ENCODE peak calls at places on chromosomes 7 and 10, in four cellular contexts. I, B, J and M are unnamed samples.
A peak's percentile ranks its signal among the peaks of the same experiment; 100 is the strongest.

GRCh38 chr10:79112898-79113431 is 44.2 kb downstream of the ZMIZ1 start:
- DNase-seq in B (peak; percentile 56), I (peak; percentile 58), J (peak; percentile 59), M (no peak)

GRCh38 chr7:27181795-27182275 is 3.2 kb downstream of the HOXA11 start:
- DNase-seq in B (no peak), J (peak; percentile 25), I (no peak), M (no peak)

GRCh38 chr10:49037187-49037586 is 78.1 kb downstream of the VSTM4 start:
- DNase-seq in I (no peak), J (no peak), B (no peak), M (no peak)

GRCh38 chr7:150955519-150956394 is 22.4 kb downstream of the KCNH2 start:
- DNase-seq in I (peak; percentile 40), B (peak; percentile 86), J (peak; percentile 95), M (no peak)

GRCh38 chr7:102049765-102050164 is 232.3 kb downstream of the CUX1 start:
- DNase-seq in J (no peak), I (no peak), B (no peak), M (no peak)

GRCh38 chr10:72753760-72754231 is 61.9 kb downstream of the MCU start:
- DNase-seq in I (no peak), J (no peak), B (no peak), M (no peak)

GRCh38 chr10:23114228-23114850 is 19.0 kb downstream of the MSRB2 start:
- DNase-seq in J (no peak), B (no peak), I (no peak), M (no peak)

GRCh38 chr10:133016493-133017202 is 71.1 kb upstream of the ADGRA1 start:
- DNase-seq in I (no peak), B (no peak), J (no peak), M (no peak)

GRCh38 chr10:29067161-29067560 is 221.7 kb upstream of the LYZL1 start:
- DNase-seq in J (no peak), B (peak; percentile 63), I (no peak), M (no peak)

GRCh38 chr10:119541459-119542356 is 811 bp downstream of the RGS10 start:
- DNase-seq in J (peak; percentile 58), I (no peak), B (no peak), M (no peak)

GRCh38 chr10:48945441-48946143 is 6.0 kb upstream of the LRRC18 start:
- DNase-seq in I (no peak), J (no peak), B (no peak), M (no peak)

GRCh38 chr10:94343159-94343558 is 19.6 kb downstream of the NOC3L start:
- DNase-seq in B (no peak), I (peak; percentile 13), J (no peak), M (no peak)

GRCh38 chr10:113665806-113666354 is 2.0 kb upstream of the NRAP start:
- DNase-seq in B (no peak), I (peak; percentile 66), J (peak; percentile 22), M (peak; percentile 67)

GRCh38 chr10:29627201-29628105 is 7.3 kb downstream of the SVIL start:
- DNase-seq in I (peak; percentile 60), J (no peak), B (no peak), M (no peak)

GRCh38 chr7:27160546-27161213 is 4.2 kb upstream of the HOXA7 start:
- DNase-seq in J (peak; percentile 95), B (peak; percentile 86), I (peak; percentile 84), M (no peak)

GRCh38 chr10:6197274-6197673 is 5.5 kb upstream of the PFKFB3 start:
- DNase-seq in B (no peak), J (no peak), I (peak; percentile 27), M (no peak)

GRCh38 chr7:76051840-76052239 is 3.9 kb downstream of the MDH2 start:
- DNase-seq in I (no peak), J (no peak), B (no peak), M (no peak)

GRCh38 chr10:6018422-6018821 is 41.1 kb upstream of the IL15RA start:
- DNase-seq in J (no peak), I (peak; percentile 31), B (no peak), M (no peak)

GRCh38 chr7:4833176-4833575 is 28.7 kb downstream of the PAPOLB start:
- DNase-seq in J (no peak), B (no peak), I (no peak), M (no peak)

GRCh38 chr7:83001362-83002040 is 161.2 kb downstream of the PCLO start:
- DNase-seq in J (no peak), B (no peak), I (peak; percentile 1), M (no peak)

GRCh38 chr10:106513328-106513727 is 651.2 kb downstream of the SORCS1 start:
- DNase-seq in J (no peak), B (no peak), I (no peak), M (no peak)

GRCh38 chr7:130356760-130357611 is 12.4 kb downstream of the CPA5 start:
- DNase-seq in J (no peak), B (no peak), I (peak; percentile 85), M (no peak)

GRCh38 chr10:110363572-110364411 is 59.1 kb upstream of the SMNDC1 start:
- DNase-seq in I (no peak), J (no peak), B (no peak), M (no peak)

GRCh38 chr7:17849504-17849903 is 90.8 kb downstream of the SNX13 start:
- DNase-seq in J (no peak), I (peak; percentile 25), B (peak; percentile 3), M (no peak)

GRCh38 chr7:81715984-81716588 is 53.8 kb downstream of the HGF start:
- DNase-seq in J (no peak), I (peak; percentile 60), B (peak; percentile 30), M (no peak)

GRCh38 chr7:37482505-37482904 is 33.8 kb upstream of the ELMO1 start:
- DNase-seq in J (no peak), B (no peak), I (no peak), M (no peak)

GRCh38 chr7:128710391-128710930 is 28.7 kb upstream of the CALU start:
- DNase-seq in B (no peak), J (no peak), I (peak; percentile 57), M (no peak)

GRCh38 chr10:129970404-129971364 is 6.6 kb upstream of the EBF3 start:
- DNase-seq in J (peak; percentile 77), I (no peak), B (peak; percentile 36), M (no peak)
- H3K27me3 ChIP-seq in J (peaks cover 87% of the 10 kb centered on the region), I (peaks cover 48% of the 10 kb centered on the region), B (peaks cover 100% of the 10 kb centered on the region), M (peaks cover 50% of the 10 kb centered on the region)

DNA sequence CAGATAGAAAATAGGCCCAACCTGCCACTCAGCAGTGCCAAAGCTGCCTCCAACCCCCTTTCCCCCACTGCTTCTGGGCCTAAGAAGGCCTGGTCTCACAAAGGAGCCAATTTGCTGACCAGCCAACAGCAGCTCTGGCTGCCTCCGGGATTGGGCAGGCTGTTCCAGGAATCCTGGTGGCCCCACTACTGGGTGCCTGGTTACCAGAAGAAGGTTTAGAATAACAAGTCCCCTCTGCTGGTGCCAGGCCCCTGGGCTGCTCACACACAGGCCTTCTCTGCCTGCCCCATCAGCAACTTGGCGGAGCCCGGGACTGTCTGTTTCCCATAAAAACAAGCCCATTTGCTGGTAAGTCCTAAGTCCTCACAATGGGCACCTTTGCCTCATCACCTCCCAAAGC is 1.2 kb downstream of the PHKG1 start:
- DNase-seq in I (no peak), B (no peak), J (no peak), M (no peak)
- H3K4me3 ChIP-seq in I (no peak overlapping the region), B (no peak overlapping the region), J (no peak overlapping the region), M (no peak overlapping the region)

GRCh38 chr10:13518076-13518692 is 10.6 kb downstream of the BEND7 start:
- DNase-seq in J (peak; percentile 91), I (peak; percentile 27), B (peak; percentile 34), M (no peak)
- H3K27me3 ChIP-seq in J (no peaks in the 10 kb centered on the region), I (no peaks in the 10 kb centered on the region), B (no peaks in the 10 kb centered on the region), M (no peaks in the 10 kb centered on the region)

GRCh38 chr10:99976886-99977391 is 32.8 kb downstream of the DNMBP start:
- DNase-seq in B (no peak), J (no peak), I (peak; percentile 98), M (peak; percentile 89)
- H3K4me3 ChIP-seq in B (no peak overlapping the region), J (no peak overlapping the region), I (peak overlapping the region; percentile 38), M (no peak overlapping the region)

GRCh38 chr7:28315565-28316420 is 96.5 kb upstream of the CREB5 start:
- DNase-seq in B (peak; percentile 19), J (no peak), I (peak; percentile 79), M (peak; percentile 37)
- H3K27me3 ChIP-seq in B (no peaks in the 10 kb centered on the region), J (no peaks in the 10 kb centered on the region), I (peaks cover 12% of the 10 kb centered on the region), M (peaks cover 18% of the 10 kb centered on the region)

DNA sequence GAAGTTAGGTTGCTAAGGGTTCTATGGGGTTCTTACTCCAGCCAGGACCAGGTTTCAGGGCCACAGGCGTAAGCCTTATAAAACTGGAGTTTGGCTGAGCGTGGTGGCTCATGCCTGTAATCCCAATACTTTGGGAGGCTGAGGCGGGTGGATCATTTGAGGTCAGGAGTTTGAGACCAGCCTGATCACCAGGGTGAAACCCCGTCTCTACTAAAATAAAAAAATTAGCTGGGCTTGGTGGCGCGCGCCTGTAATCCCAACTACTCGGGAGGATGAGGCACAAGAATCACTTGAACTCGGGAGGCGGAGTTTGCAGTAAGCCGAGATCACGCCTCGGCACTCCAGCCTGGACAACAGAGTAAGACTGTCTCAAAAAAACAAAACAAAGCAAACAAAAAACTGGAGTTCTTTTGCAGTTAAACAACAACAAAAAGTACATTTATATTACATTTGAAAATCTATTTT is 347 bp upstream of the RRP12 start:
- DNase-seq in B (no peak), I (no peak), J (no peak), M (no peak)
- H3K4me3 ChIP-seq in B (peak overlapping the region; percentile 90), I (peak overlapping the region; percentile 77), J (no peak overlapping the region), M (peak overlapping the region; percentile 91)

GRCh38 chr7:155452505-155453295 is 5.2 kb upstream of the EN2 start:
- DNase-seq in J (no peak), B (no peak), I (no peak), M (no peak)
- H3K27me3 ChIP-seq in J (peaks cover 98% of the 10 kb centered on the region), B (peaks cover 98% of the 10 kb centered on the region), I (peaks cover 81% of the 10 kb centered on the region), M (peaks cover 61% of the 10 kb centered on the region)